ENCODE peak calls at places on chromosomes 11 and 22, in seven cellular contexts. R is upper lobe of right lung, K is M059J, N is bronchial epithelial cell, B is iPS-NIHi11, Q is HCT116, P is transverse colon. O is an unnamed sample.

GRCh38 chr11:126134461-126135155 is 71.9 kb upstream of the CDON start:
- DNase-seq in R (no peak), K (no peak), N (no peak), B (no peak), Q (no peak), P (no peak), O (no peak)

GRCh38 chr11:61505640-61506155 is 2.9 kb upstream of the LRRC10B start:
- DNase-seq in R (no peak), K (peak), N (peak), B (no peak), Q (no peak), P (no peak), O (no peak)

GRCh38 chr11:40401132-40401853 is 1058.2 kb downstream of the LRRC4C start:
- DNase-seq in R (no peak), K (peak), N (no peak), B (no peak), Q (no peak), P (no peak), O (no peak)

GRCh38 chr11:129980086-129980485 is 22.5 kb downstream of the PRDM10 start:
- DNase-seq in R (no peak), K (no peak), N (no peak), B (no peak), Q (no peak), P (no peak), O (no peak)

GRCh38 chr11:27443746-27444465 is 28.7 kb downstream of the LGR4 start:
- DNase-seq in R (no peak), K (no peak), N (no peak), B (peak), Q (no peak), P (no peak), O (no peak)

GRCh38 chr11:112174789-112175595 is at the start of gene BCO2:
- DNase-seq in R (peak), K (peak), N (peak), B (peak), Q (peak), P (peak), O (no peak)

GRCh38 chr11:105000797-105001196 is 22.2 kb downstream of the CASP5 start:
- DNase-seq in R (no peak), K (no peak), N (no peak), B (peak), Q (peak), P (peak), O (no peak)

GRCh38 chr11:47028530-47029093 is 92.1 kb downstream of the CSTPP1 start:
- DNase-seq in R (no peak), K (no peak), N (no peak), B (no peak), Q (no peak), P (no peak), O (no peak)

GRCh38 chr11:131750152-131750551 is 379.7 kb downstream of the NTM start:
- DNase-seq in R (no peak), K (no peak), N (no peak), B (no peak), Q (no peak), P (no peak), O (no peak)

GRCh38 chr11:34840736-34841386 is 75.3 kb downstream of the APIP start:
- DNase-seq in R (no peak), K (peak), N (peak), B (peak), Q (peak), P (peak), O (no peak)

GRCh38 chr11:10534331-10534730 is 6.7 kb downstream of the RNF141 start:
- DNase-seq in R (no peak), K (no peak), N (no peak), B (no peak), Q (no peak), P (no peak), O (no peak)

GRCh38 chr11:46363455-46363920 is 16.2 kb downstream of the DGKZ start:
- DNase-seq in R (no peak), K (peak), N (peak), B (no peak), Q (peak), P (no peak), O (peak)

GRCh38 chr11:2582958-2583604 is 116.7 kb downstream of the KCNQ1OT1 start:
- DNase-seq in R (peak), K (no peak), N (no peak), B (peak), Q (no peak), P (peak), O (no peak)

GRCh38 chr22:27315833-27316232 is 485.7 kb downstream of the MN1 start:
- DNase-seq in R (no peak), K (no peak), N (no peak), B (no peak), Q (no peak), P (no peak), O (no peak)

GRCh38 chr22:33476716-33477115 is 418.5 kb upstream of the SYN3 start:
- DNase-seq in R (no peak), K (peak), N (no peak), B (no peak), Q (no peak), P (no peak), O (peak)

O was measured in T1000.